ENCODE peak calls at places on chromosomes 7 and 10, in seven cellular contexts. C is activated naive CD8-positive, alpha-beta T cell treated with anti-CD3 and anti-CD28 coated beads, Interleukin-2, amount 10 ng/mL, durations not matched to agents 7 days and 5 days; D is stimulated activated naive B cell treated with anti-CD40 and anti-IgM and Interleukin-4, amounts not matched to agents 10 μg/mL and 1 μg/mL and 100 μg/mL, for 72 hours; A is left lobe of liver; B is activated CD8-positive, alpha-beta T cell treated with anti-CD3 and anti-CD28 coated beads, Interleukin-2, amount 10 ng/mL, durations not matched to agents 7 days and 5 days; V is left cardiac atrium; I is right cardiac atrium. U is an unnamed sample.

GRCh38 chr10:58588673-58589265 is 76.1 kb downstream of the BICC1 start:
- ATAC-seq in A (peak), B (no peak), V (no peak), D (no peak), C (no peak), I (peak), U (peak)

GRCh38 chr7:78301361-78301760 is 502.8 kb downstream of the PHTF2 start:
- ATAC-seq in D (no peak), C (no peak), B (no peak), V (no peak), A (no peak), I (no peak), U (no peak)

GRCh38 chr10:32132357-32132756 is 76.1 kb upstream of the KIF5B start:
- ATAC-seq in V (no peak), A (no peak), C (no peak), D (no peak), B (no peak), I (no peak), U (no peak)

GRCh38 chr7:152145853-152146466 is 120.5 kb downstream of the GALNT11 start:
- ATAC-seq in I (peak), D (peak), A (peak), B (peak), V (peak), C (no peak), U (no peak)

GRCh38 chr10:76397957-76398665 is 966.7 kb downstream of the LRMDA start:
- ATAC-seq in D (no peak), A (no peak), I (peak), B (no peak), C (no peak), V (no peak), U (no peak)

GRCh38 chr10:107732045-107732444 is 567.5 kb upstream of the SORCS1 start:
- ATAC-seq in B (no peak), C (no peak), V (no peak), I (no peak), A (no peak), D (no peak), U (no peak)

GRCh38 chr7:142511801-142512200 is 237.5 kb upstream of the PRSS1 start:
- ATAC-seq in C (no peak), A (no peak), I (no peak), D (no peak), V (no peak), B (no peak), U (no peak)

GRCh38 chr10:988667-989545 is 672 bp downstream of the GTPBP4 start:
- ATAC-seq in B (peak), D (peak), V (no peak), I (no peak), C (peak), A (no peak), U (peak)

GRCh38 chr7:69067397-69067796 is 530.9 kb upstream of the AUTS2 start:
- ATAC-seq in A (peak), B (no peak), V (no peak), D (no peak), I (no peak), C (no peak), U (no peak)

GRCh38 chr7:17347426-17347825 is 49.0 kb downstream of the AHR start:
- ATAC-seq in I (no peak), D (no peak), A (peak), C (no peak), V (no peak), B (no peak), U (no peak)

GRCh38 chr10:91105269-91105668 is 115.2 kb upstream of the PCGF5 start:
- ATAC-seq in D (peak), B (no peak), C (no peak), I (no peak), A (no peak), V (no peak), U (peak)

GRCh38 chr7:988426-988911 is 5.5 kb downstream of the CYP2W1 start:
- ATAC-seq in A (no peak), D (no peak), B (no peak), C (no peak), I (no peak), V (no peak), U (no peak)

GRCh38 chr7:123154231-123154860 is 45.4 kb downstream of the SLC13A1 start:
- ATAC-seq in I (peak), V (peak), B (no peak), C (peak), D (peak), A (peak), U (peak)

U was measured in stimulated activated memory B cell treated with anti-CD40 and anti-IgM and Interleukin-4, amounts not matched to agents 10 μg/mL and 1 μg/mL and 100 μg/mL, for 72 hours.